ENCODE peak calls at places on chromosomes 16 and 17, in eight cellular contexts. O, R, F, M, I, W, J and L are unnamed samples.

GRCh38 chr17:49497147-49498036 is 2.3 kb downstream of the NGFR start:
- DNase-seq in O (peak; percentile 43), R (peak; percentile 12), F (no peak), M (peak; percentile 25), I (peak; percentile 23), W (no peak), J (no peak), L (no peak)

GRCh38 chr16:4370570-4371480 is 823 bp upstream of the VASN start:
- DNase-seq in O (no peak), R (peak; percentile 98), F (no peak), M (peak; percentile 96), I (no peak), W (no peak), J (no peak), L (no peak)

GRCh38 chr16:89915303-89916232 is 3.1 kb upstream of the MC1R start:
- DNase-seq in O (no peak), R (no peak), F (no peak), M (no peak), I (no peak), W (no peak), J (no peak), L (no peak)

GRCh38 chr17:64385187-64386083 is 5.2 kb downstream of the PECAM1 start:
- DNase-seq in O (peak; percentile 46), R (peak; percentile 92), F (no peak), M (peak; percentile 92), I (no peak), W (no peak), J (peak; percentile 62), L (no peak)

GRCh38 chr16:3171181-3171854 is 16.7 kb upstream of the OR1F1 start:
- DNase-seq in O (peak; percentile 71), R (no peak), F (no peak), M (no peak), I (peak; percentile 54), W (no peak), J (peak; percentile 72), L (peak; percentile 42)

GRCh38 chr17:64920026-64920418 is 744 bp upstream of the LRRC37A3 start:
- DNase-seq in O (no peak), R (peak; percentile 11), F (no peak), M (peak; percentile 20), I (no peak), W (no peak), J (peak; percentile 22), L (no peak)

GRCh38 chr17:6666077-6666521 is 14.5 kb downstream of the C17orf100 start:
- DNase-seq in O (peak; percentile 47), R (peak; percentile 90), F (no peak), M (peak; percentile 81), I (peak; percentile 58), W (peak; percentile 31), J (peak; percentile 79), L (no peak)

GRCh38 chr16:23865853-23866252 is 30.1 kb downstream of the PRKCB start:
- DNase-seq in O (no peak), R (no peak), F (no peak), M (no peak), I (no peak), W (no peak), J (no peak), L (no peak)

GRCh38 chr16:73015612-73016487 is 32.1 kb downstream of the ZFHX3 start:
- DNase-seq in O (no peak), R (no peak), F (peak; percentile 57), M (no peak), I (no peak), W (peak; percentile 61), J (peak; percentile 58), L (no peak)

GRCh38 chr17:1108560-1108809 is 71.3 kb downstream of the ABR start:
- DNase-seq in O (no peak), R (no peak), F (no peak), M (no peak), I (no peak), W (no peak), J (no peak), L (no peak)

GRCh38 chr16:84548971-84549844 is 44.7 kb upstream of the MEAK7 start:
- DNase-seq in O (peak; percentile 61), R (no peak), F (no peak), M (no peak), I (peak; percentile 65), W (no peak), J (no peak), L (peak; percentile 45)

GRCh38 chr17:45146166-45146565 is 2.1 kb upstream of the HEXIM1 start:
- DNase-seq in O (no peak), R (no peak), F (no peak), M (no peak), I (no peak), W (no peak), J (no peak), L (no peak)

GRCh38 chr16:57392694-57393093 is 11.9 kb upstream of the CCL17 start:
- DNase-seq in O (no peak), R (no peak), F (no peak), M (no peak), I (no peak), W (no peak), J (no peak), L (no peak)

GRCh38 chr16:4611337-4612023 is 3.2 kb downstream of the UBALD1 start:
- DNase-seq in O (no peak), R (peak; percentile 59), F (no peak), M (peak; percentile 32), I (no peak), W (no peak), J (no peak), L (no peak)

GRCh38 chr16:54746596-54746995 is 184.1 kb upstream of the IRX5 start:
- DNase-seq in O (no peak), R (no peak), F (no peak), M (no peak), I (no peak), W (no peak), J (no peak), L (no peak)

GRCh38 chr17:38591759-38592241 is 14.0 kb downstream of the SRCIN1 start:
- DNase-seq in O (no peak), R (peak; percentile 44), F (no peak), M (peak; percentile 67), I (peak; percentile 41), W (peak; percentile 41), J (peak; percentile 43), L (no peak)

GRCh38 chr17:9790889-9791876 is at the start of gene DHRS7C:
- DNase-seq in O (no peak), R (no peak), F (no peak), M (no peak), I (no peak), W (no peak), J (no peak), L (no peak)

GRCh38 chr16:10938321-10938720 is 3.9 kb downstream of the DEXI start:
- DNase-seq in O (no peak), R (no peak), F (no peak), M (no peak), I (peak; percentile 50), W (no peak), J (peak; percentile 62), L (no peak)

GRCh38 chr17:40499551-40500189 is 1.8 kb downstream of the TNS4 start:
- DNase-seq in O (no peak), R (peak; percentile 90), F (no peak), M (peak; percentile 65), I (no peak), W (no peak), J (no peak), L (no peak)

GRCh38 chr16:89005201-89006035 is 28.4 kb upstream of the CBFA2T3 start:
- DNase-seq in O (no peak), R (no peak), F (no peak), M (no peak), I (no peak), W (no peak), J (no peak), L (no peak)

GRCh38 chr17:18094409-18094807 is 6.7 kb downstream of the DRG2 start:
- DNase-seq in O (no peak), R (no peak), F (no peak), M (no peak), I (no peak), W (no peak), J (no peak), L (no peak)

GRCh38 chr16:16062023-16062932 is 112.9 kb downstream of the ABCC1 start:
- DNase-seq in O (no peak), R (peak; percentile 50), F (no peak), M (no peak), I (peak; percentile 67), W (no peak), J (peak; percentile 11), L (no peak)

GRCh38 chr17:41836550-41837196 is 641 bp upstream of the NT5C3B start:
- DNase-seq in O (no peak), R (no peak), F (no peak), M (no peak), I (no peak), W (no peak), J (no peak), L (no peak)

GRCh38 chr17:39134878-39135277 is 16.6 kb downstream of the PLXDC1 start:
- DNase-seq in O (no peak), R (no peak), F (no peak), M (peak; percentile 34), I (no peak), W (no peak), J (no peak), L (no peak)

GRCh38 chr16:57802635-57803412 is 533 bp upstream of the KIFC3 start:
- DNase-seq in O (no peak), R (no peak), F (no peak), M (no peak), I (no peak), W (no peak), J (no peak), L (no peak)